ENCODE peak calls at places on chromosomes 4 and X, in four cellular contexts. F is spleen, T is endothelial cell of umbilical vein, J is SK-N-SH. G is an unnamed sample.

GRCh38 chr4:56321246-56321645 is 66.0 kb downstream of the AASDH start:
- DNase-seq in F (no peak), T (peak; percentile 36), J (no peak), G (no peak)

GRCh38 chrX:50097121-50097520 is 103.7 kb downstream of the AKAP4 start:
- DNase-seq in F (no peak), J (no peak), T (no peak), G (no peak)

GRCh38 chrX:85928606-85929005 is 118.8 kb downstream of the CHM start:
- DNase-seq in F (no peak), T (peak; percentile 1), J (no peak), G (no peak)

GRCh38 chr4:152719856-152720556 is 40.2 kb upstream of the TMEM154 start:
- DNase-seq in J (no peak), F (no peak), T (no peak), G (no peak)

GRCh38 chr4:37799941-37800554 is 26.4 kb upstream of the PGM2 start:
- DNase-seq in T (no peak), F (no peak), J (no peak), G (no peak)

GRCh38 chrX:147875866-147876596 is 35.7 kb upstream of the FMR1 start:
- DNase-seq in F (no peak), J (no peak), T (no peak), G (no peak)

GRCh38 chr4:23945521-23946017 is 55.7 kb upstream of the PPARGC1A start:
- DNase-seq in T (no peak), F (no peak), J (no peak), G (peak; percentile 16)

GRCh38 chrX:70132244-70132643 is 1.0 kb upstream of the IGBP1 start:
- DNase-seq in F (no peak), T (no peak), J (no peak), G (no peak)

GRCh38 chrX:25076941-25077500 is 61.3 kb upstream of the ARX start:
- DNase-seq in T (no peak), F (no peak), J (no peak), G (no peak)

GRCh38 chr4:93416337-93417102 is 412.0 kb upstream of the ATOH1 start:
- DNase-seq in J (peak; percentile 37), T (no peak), F (no peak), G (no peak)

GRCh38 chr4:157226035-157226434 is 5.5 kb downstream of the GRIA2 start:
- DNase-seq in F (no peak), T (no peak), J (no peak), G (no peak)

GRCh38 chr4:153260553-153261306 is 56.5 kb downstream of the TRIM2 start:
- DNase-seq in T (peak; percentile 42), J (peak; percentile 51), F (no peak), G (peak; percentile 53)

GRCh38 chr4:184460495-184461285 is 13.7 kb downstream of the IRF2 start:
- DNase-seq in F (no peak), J (peak; percentile 68), T (no peak), G (no peak)

GRCh38 chrX:35787867-35788266 is 10.3 kb upstream of the MAGEB16 start:
- DNase-seq in F (no peak), J (no peak), T (no peak), G (no peak)

GRCh38 chrX:42948723-42949122 is 170.8 kb upstream of the PPP1R2C start:
- DNase-seq in J (no peak), T (peak; percentile 45), F (no peak), G (no peak)

GRCh38 chr4:144402176-144402575 is 243.8 kb upstream of the HHIP start:
- DNase-seq in J (no peak), T (no peak), F (no peak), G (no peak)

GRCh38 chrX:71514367-71515038 is 18.4 kb upstream of the OGT start:
- DNase-seq in J (no peak), F (no peak), T (no peak), G (peak; percentile 14)

GRCh38 chr4:100306018-100306417 is 115.8 kb upstream of the DDIT4L start:
- DNase-seq in J (no peak), F (no peak), T (no peak), G (no peak)

GRCh38 chr4:138473339-138473738 is 231.2 kb upstream of the SLC7A11 start:
- DNase-seq in T (no peak), F (no peak), J (no peak), G (no peak)

GRCh38 chr4:27123050-27123768 is 262.6 kb downstream of the STIM2 start:
- DNase-seq in F (no peak), J (no peak), T (no peak), G (peak; percentile 36)
- TF ChIP-seq POLR2AphosphoS5 in F (no peak), J (no peak), T (no peak), G (no peak)

GRCh38 chr4:8593268-8594096 is 917 bp downstream of the CPZ start:
- DNase-seq in F (no peak), J (no peak), T (no peak), G (no peak)

GRCh38 chr4:8595237-8596087 is 2.9 kb downstream of the CPZ start:
- DNase-seq in F (no peak), J (no peak), T (no peak), G (peak; percentile 34)

GRCh38 chr4:8592366-8593267 is at the start of gene CPZ:
- DNase-seq in F (no peak), T (no peak), J (no peak), G (no peak)

GRCh38 chr4:8596891-8597290 is 4.3 kb downstream of the CPZ start:
- DNase-seq in F (no peak), T (no peak), J (no peak), G (no peak)

DNA sequence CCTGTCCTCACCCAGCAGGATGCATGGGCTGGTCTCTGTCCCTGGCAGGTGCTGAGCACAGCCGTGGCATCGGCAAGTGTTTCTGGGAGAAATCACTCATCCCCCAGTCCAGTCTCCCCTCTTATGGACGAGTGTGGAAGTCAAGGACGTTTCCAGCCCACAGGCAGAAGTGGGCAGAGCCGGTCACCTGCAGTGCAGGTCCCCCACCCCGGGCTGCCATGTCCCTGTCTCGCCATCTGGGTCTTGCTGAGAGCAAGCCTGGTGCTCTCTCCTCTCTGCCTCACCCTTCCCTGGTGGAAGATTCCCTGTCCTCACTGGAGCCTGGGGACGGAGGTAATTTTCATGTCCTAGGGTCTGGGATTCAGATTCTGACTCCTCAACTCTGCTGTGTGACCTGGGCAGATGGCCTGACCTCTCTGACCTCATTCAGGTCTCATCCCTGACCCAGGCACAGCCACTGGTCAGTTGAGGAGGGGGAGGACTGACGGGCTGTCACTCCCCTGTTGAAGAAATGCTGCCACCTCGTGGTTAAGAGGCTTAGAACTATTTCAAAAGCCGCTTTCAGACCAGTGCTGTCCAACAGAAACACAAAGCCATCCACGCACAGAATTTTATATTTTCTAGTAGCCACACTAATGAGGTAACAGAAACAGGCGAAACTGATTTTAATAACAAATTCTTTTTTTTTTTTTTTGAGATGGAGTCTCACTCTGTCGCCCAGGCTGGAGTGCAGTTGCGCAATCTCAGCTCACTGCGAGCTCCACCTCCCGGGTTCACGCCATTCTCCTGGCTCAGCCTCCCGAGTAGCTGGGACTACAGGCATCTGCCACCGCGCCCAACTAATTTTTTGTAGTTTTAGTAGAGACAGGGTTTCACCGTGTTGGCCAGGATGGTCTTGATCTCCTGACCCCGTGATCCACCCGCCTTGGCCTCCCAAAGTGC is 1.8 kb downstream of the CPZ start:
- DNase-seq in F (no peak), T (peak; percentile 53), J (peak; percentile 93), G (peak; percentile 47)
- TF ChIP-seq POLR2AphosphoS5 in F (no peak), T (no peak), J (no peak), G (no peak)

GRCh38 chr4:121454251-121454979 is 73.6 kb upstream of the QRFPR start:
- DNase-seq in T (no peak), J (no peak), F (no peak), G (no peak)
- TF ChIP-seq POLR2AphosphoS5 in T (no peak), J (no peak), F (no peak), G (no peak)

DNA sequence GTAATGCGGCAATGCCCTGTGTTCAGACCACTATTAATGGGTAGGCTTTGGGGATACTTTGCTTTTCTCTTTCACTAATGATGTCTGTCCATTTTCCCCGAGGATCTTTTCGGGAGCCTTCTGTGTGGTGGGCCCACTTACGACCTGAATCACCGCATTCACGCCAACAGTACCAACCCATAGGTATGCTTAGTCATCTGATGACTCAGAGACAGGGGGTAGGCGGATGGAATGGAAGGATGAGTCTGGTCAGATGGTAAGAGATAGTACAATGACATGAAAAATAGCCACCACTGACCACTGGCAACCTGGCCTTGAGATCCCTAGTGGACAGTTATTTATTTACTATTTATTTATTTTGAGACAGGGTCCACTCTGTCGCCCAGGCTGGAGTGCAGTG is 76.0 kb upstream of the DHRSX start:
- DNase-seq in T (no peak), F (no peak), J (no peak), G (no peak)
- TF ChIP-seq POLR2AphosphoS5 in T (no peak), F (no peak), J (no peak), G (no peak)

GRCh38 chr4:90184560-90184959 is 57.4 kb downstream of the CCSER1 start:
- DNase-seq in F (no peak), T (no peak), J (no peak), G (no peak)

GRCh38 chr4:90186229-90186628 is 59.0 kb downstream of the CCSER1 start:
- DNase-seq in J (no peak), T (no peak), F (no peak), G (no peak)

GRCh38 chr4:90181644-90182043 is 54.5 kb downstream of the CCSER1 start:
- DNase-seq in T (no peak), F (no peak), J (no peak), G (no peak)

GRCh38 chr4:90185416-90185815 is 58.2 kb downstream of the CCSER1 start:
- DNase-seq in J (no peak), T (no peak), F (no peak), G (no peak)

DNA sequence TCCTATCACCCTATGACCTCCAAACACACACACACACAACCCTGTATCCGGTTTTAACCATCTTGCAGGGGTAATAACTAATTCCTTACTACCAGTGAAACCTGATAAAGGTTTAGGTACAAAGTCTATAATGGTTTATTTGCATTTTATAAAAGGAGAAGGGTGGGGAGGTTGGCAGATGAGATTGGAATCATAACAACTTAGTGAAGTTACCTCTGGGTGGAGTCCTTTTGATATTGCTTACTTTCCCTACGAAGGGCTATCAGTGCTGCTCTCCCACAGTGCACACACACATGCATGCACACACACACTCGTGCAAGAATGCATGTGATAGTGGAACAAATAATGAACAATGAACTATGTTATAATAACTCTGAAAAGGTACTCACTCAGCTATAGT is 56.1 kb downstream of the CCSER1 start:
- DNase-seq in F (no peak), J (no peak), T (no peak), G (peak; percentile 24)
- TF ChIP-seq POLR2AphosphoS5 in F (no peak), J (no peak), T (no peak), G (no peak)

G was measured in transverse colon.